ENCODE peak calls at places on chromosomes 6 and 20, in nine cellular contexts. Z is ELR; Y is mesothelial cell of epicardium; P is skeletal muscle cell; L is prostate gland; X is GM12878; I is stimulated activated naive CD8-positive, alpha-beta T cell treated with anti-CD3 and anti-CD28 coated beads, Interleukin-15, Interleukin-2, amounts not matched to agents 100 U/mL and 50 U/mL, for 24 hours; S is ascending aorta; H is stimulated activated CD8-positive, alpha-beta memory T cell treated with anti-CD3 and anti-CD28 coated beads, Interleukin-7, amount 100 ng/mL, for 4 hours. M is an unnamed sample.

GRCh38 chr6:44569931-44570385 is 182.5 kb downstream of the CDC5L start:
- DNase-seq in Z (peak; percentile 11), Y (no peak), P (no peak), L (peak; percentile 50), X (no peak), I (no peak), S (no peak), H (no peak), M (no peak)

GRCh38 chr6:44542401-44543116 is 155.1 kb downstream of the CDC5L start:
- DNase-seq in Z (no peak), Y (no peak), P (no peak), L (no peak), X (no peak), I (no peak), S (no peak), H (no peak), M (no peak)

GRCh38 chr6:159716247-159717086 is 10.8 kb upstream of the WTAP start:
- DNase-seq in Z (peak; percentile 89), Y (no peak), P (peak; percentile 97), L (peak; percentile 84), X (no peak), I (no peak), S (no peak), H (no peak), M (no peak)

GRCh38 chr6:158769228-158769627 is 49.9 kb downstream of the EZR start:
- DNase-seq in Z (no peak), Y (no peak), P (no peak), L (no peak), X (no peak), I (no peak), S (no peak), H (no peak), M (no peak)

GRCh38 chr6:82211326-82211725 is 36.2 kb downstream of the IBTK start:
- DNase-seq in Z (no peak), Y (no peak), P (no peak), L (no peak), X (no peak), I (no peak), S (no peak), H (no peak), M (no peak)

GRCh38 chr6:106579281-106579680 is 50.0 kb downstream of the RTN4IP1 start:
- DNase-seq in Z (no peak), Y (no peak), P (no peak), L (no peak), X (no peak), I (no peak), S (no peak), H (no peak), M (no peak)

GRCh38 chr20:38210741-38211140 is 45.7 kb upstream of the TGM2 start:
- DNase-seq in Z (peak; percentile 65), Y (no peak), P (no peak), L (no peak), X (no peak), I (no peak), S (no peak), H (no peak), M (no peak)

GRCh38 chr6:13924146-13924948 is 405 bp upstream of the RNF182 start:
- DNase-seq in Z (peak; percentile 80), Y (peak; percentile 63), P (no peak), L (peak; percentile 15), X (no peak), I (peak; percentile 55), S (no peak), H (peak; percentile 23), M (peak; percentile 57)

GRCh38 chr6:89584539-89584938 is 54.0 kb downstream of the LYRM2 start:
- DNase-seq in Z (no peak), Y (no peak), P (no peak), L (no peak), X (no peak), I (no peak), S (no peak), H (no peak), M (no peak)

GRCh38 chr6:89221971-89222887 is 5.1 kb upstream of the GABRR1 start:
- DNase-seq in Z (no peak), Y (no peak), P (peak; percentile 56), L (no peak), X (no peak), I (no peak), S (no peak), H (no peak), M (no peak)

GRCh38 chr6:106250997-106251396 is 74.6 kb downstream of the ATG5 start:
- DNase-seq in Z (no peak), Y (no peak), P (no peak), L (no peak), X (no peak), I (no peak), S (no peak), H (no peak), M (no peak)

GRCh38 chr20:19244291-19244690 is 31.8 kb downstream of the SLC24A3 start:
- DNase-seq in Z (no peak), Y (no peak), P (no peak), L (no peak), X (no peak), I (no peak), S (no peak), H (no peak), M (no peak)

GRCh38 chr6:35062676-35063574 is 78.2 kb downstream of the TCP11 start:
- DNase-seq in Z (no peak), Y (no peak), P (no peak), L (no peak), X (no peak), I (no peak), S (no peak), H (no peak), M (no peak)

GRCh38 chr6:169894377-169894960 is 143.0 kb downstream of the ERMARD start:
- DNase-seq in Z (no peak), Y (no peak), P (no peak), L (no peak), X (no peak), I (no peak), S (no peak), H (no peak), M (no peak)

GRCh38 chr20:57653546-57653900 is 33.3 kb upstream of the ZBP1 start:
- DNase-seq in Z (no peak), Y (no peak), P (no peak), L (no peak), X (no peak), I (no peak), S (no peak), H (no peak), M (no peak)

GRCh38 chr20:54633903-54634302 is 158.5 kb downstream of the DOK5 start:
- DNase-seq in Z (no peak), Y (no peak), P (no peak), L (no peak), X (peak; percentile 84), I (no peak), S (no peak), H (no peak), M (no peak)